ENCODE peak calls at places on chromosomes 3 and 15, in nine cellular contexts. One of them, this sample, is unnamed.

GRCh38 chr3:98151241-98151640 is 4.0 kb downstream of the OR5H14 start:
- DNase-seq in left colon: no peak
- DNase-seq in HFFc6: no peak
- DNase-seq in RWPE1: no peak
- DNase-seq in A549: no peak
- DNase-seq in K562: no peak
- DNase-seq in stimulated activated CD4-positive, alpha-beta T cell treated with anti-CD3 and anti-CD28 coated beads, Interleukin-1b, Interleukin-23, amount 100 ng/mL, for 1 hour: no peak
- DNase-seq in thoracic aorta: no peak
- DNase-seq in left lung: no peak
- DNase-seq in this sample: peak; percentile 12

GRCh38 chr3:129577925-129578742 is 28.3 kb downstream of the PLXND1 start:
- DNase-seq in left colon: peak; percentile 45
- DNase-seq in HFFc6: no peak
- DNase-seq in RWPE1: no peak
- DNase-seq in A549: no peak
- DNase-seq in K562: no peak
- DNase-seq in stimulated activated CD4-positive, alpha-beta T cell treated with anti-CD3 and anti-CD28 coated beads, Interleukin-1b, Interleukin-23, amount 100 ng/mL, for 1 hour: no peak
- DNase-seq in thoracic aorta: no peak
- DNase-seq in left lung: peak; percentile 61
- DNase-seq in this sample: no peak

GRCh38 chr3:39433642-39434041 is 27.1 kb downstream of the RPSA start:
- DNase-seq in left colon: no peak
- DNase-seq in HFFc6: peak; percentile 38
- DNase-seq in RWPE1: no peak
- DNase-seq in A549: no peak
- DNase-seq in K562: no peak
- DNase-seq in stimulated activated CD4-positive, alpha-beta T cell treated with anti-CD3 and anti-CD28 coated beads, Interleukin-1b, Interleukin-23, amount 100 ng/mL, for 1 hour: no peak
- DNase-seq in thoracic aorta: no peak
- DNase-seq in left lung: no peak
- DNase-seq in this sample: no peak

GRCh38 chr15:71278989-71279756 is 163.9 kb downstream of the THSD4 start:
- DNase-seq in left colon: peak; percentile 67
- DNase-seq in HFFc6: peak; percentile 69
- DNase-seq in RWPE1: peak; percentile 84
- DNase-seq in A549: peak; percentile 78
- DNase-seq in K562: no peak
- DNase-seq in stimulated activated CD4-positive, alpha-beta T cell treated with anti-CD3 and anti-CD28 coated beads, Interleukin-1b, Interleukin-23, amount 100 ng/mL, for 1 hour: no peak
- DNase-seq in thoracic aorta: peak; percentile 42
- DNase-seq in left lung: peak; percentile 39
- DNase-seq in this sample: peak; percentile 94

GRCh38 chr15:75723847-75724660 is 11.4 kb upstream of the CSPG4 start:
- DNase-seq in left colon: peak; percentile 93
- DNase-seq in HFFc6: peak; percentile 94
- DNase-seq in RWPE1: peak; percentile 97
- DNase-seq in A549: peak; percentile 97
- DNase-seq in K562: peak; percentile 82
- DNase-seq in stimulated activated CD4-positive, alpha-beta T cell treated with anti-CD3 and anti-CD28 coated beads, Interleukin-1b, Interleukin-23, amount 100 ng/mL, for 1 hour: no peak
- DNase-seq in thoracic aorta: peak; percentile 93
- DNase-seq in left lung: peak; percentile 94
- DNase-seq in this sample: peak; percentile 92

GRCh38 chr3:143327388-143327787 is 207.8 kb downstream of the CHST2 start:
- DNase-seq in left colon: no peak
- DNase-seq in HFFc6: no peak
- DNase-seq in RWPE1: peak; percentile 12
- DNase-seq in A549: no peak
- DNase-seq in K562: no peak
- DNase-seq in stimulated activated CD4-positive, alpha-beta T cell treated with anti-CD3 and anti-CD28 coated beads, Interleukin-1b, Interleukin-23, amount 100 ng/mL, for 1 hour: no peak
- DNase-seq in thoracic aorta: no peak
- DNase-seq in left lung: no peak
- DNase-seq in this sample: peak; percentile 4

GRCh38 chr15:73884159-73884558 is 10.8 kb downstream of the TBC1D21 start:
- DNase-seq in left colon: no peak
- DNase-seq in HFFc6: no peak
- DNase-seq in RWPE1: no peak
- DNase-seq in A549: no peak
- DNase-seq in K562: no peak
- DNase-seq in stimulated activated CD4-positive, alpha-beta T cell treated with anti-CD3 and anti-CD28 coated beads, Interleukin-1b, Interleukin-23, amount 100 ng/mL, for 1 hour: no peak
- DNase-seq in thoracic aorta: no peak
- DNase-seq in left lung: no peak
- DNase-seq in this sample: no peak

GRCh38 chr15:68498076-68498475 is 66.1 kb upstream of the ITGA11 start:
- DNase-seq in left colon: no peak
- DNase-seq in HFFc6: no peak
- DNase-seq in RWPE1: no peak
- DNase-seq in A549: no peak
- DNase-seq in K562: no peak
- DNase-seq in stimulated activated CD4-positive, alpha-beta T cell treated with anti-CD3 and anti-CD28 coated beads, Interleukin-1b, Interleukin-23, amount 100 ng/mL, for 1 hour: no peak
- DNase-seq in thoracic aorta: no peak
- DNase-seq in left lung: no peak
- DNase-seq in this sample: no peak

GRCh38 chr15:39592500-39592899 is 11.6 kb downstream of the THBS1 start:
- DNase-seq in left colon: no peak
- DNase-seq in HFFc6: peak; percentile 78
- DNase-seq in RWPE1: no peak
- DNase-seq in A549: no peak
- DNase-seq in K562: no peak
- DNase-seq in stimulated activated CD4-positive, alpha-beta T cell treated with anti-CD3 and anti-CD28 coated beads, Interleukin-1b, Interleukin-23, amount 100 ng/mL, for 1 hour: no peak
- DNase-seq in thoracic aorta: no peak
- DNase-seq in left lung: no peak
- DNase-seq in this sample: peak; percentile 43

GRCh38 chr15:77143606-77144005 is 72.7 kb upstream of the TSPAN3 start:
- DNase-seq in left colon: no peak
- DNase-seq in HFFc6: no peak
- DNase-seq in RWPE1: no peak
- DNase-seq in A549: no peak
- DNase-seq in K562: no peak
- DNase-seq in stimulated activated CD4-positive, alpha-beta T cell treated with anti-CD3 and anti-CD28 coated beads, Interleukin-1b, Interleukin-23, amount 100 ng/mL, for 1 hour: no peak
- DNase-seq in thoracic aorta: no peak
- DNase-seq in left lung: no peak
- DNase-seq in this sample: no peak